ENCODE peak calls at places on chromosomes 2 and 18, in eight cellular contexts. U, I, V, A, H, T, J and X are unnamed samples.

GRCh38 chr2:176114930-176115625 is 1.5 kb upstream of the HOXD10 start:
- DNase-seq in J (no peak), I (no peak), U (no peak), V (no peak), H (no peak), T (no peak), A (no peak), X (no peak)

GRCh38 chr18:3869848-3870247 is 419.9 kb downstream of the TGIF1 start:
- DNase-seq in J (peak; percentile 74), I (no peak), U (no peak), V (no peak), T (no peak), H (no peak), A (peak; percentile 62), X (peak; percentile 72)

GRCh38 chr2:132448771-132449170 is 32.2 kb downstream of the GPR39 start:
- DNase-seq in T (no peak), H (no peak), U (no peak), J (peak; percentile 65), I (no peak), A (peak; percentile 33), V (no peak), X (peak; percentile 51)

GRCh38 chr18:77080283-77080682 is 52.3 kb downstream of the MBP start:
- DNase-seq in H (no peak), I (no peak), V (no peak), A (no peak), J (no peak), U (no peak), T (no peak), X (no peak)

GRCh38 chr2:119451336-119452050 is 19.8 kb downstream of the TMEM37 start:
- DNase-seq in V (no peak), T (no peak), I (no peak), A (no peak), U (no peak), J (no peak), H (no peak), X (no peak)

GRCh38 chr2:73779472-73780241 is at the start of gene DUSP11:
- DNase-seq in I (no peak), V (peak; percentile 96), T (peak; percentile 92), J (peak; percentile 97), A (peak; percentile 94), H (peak; percentile 94), U (peak; percentile 80), X (peak; percentile 96)

GRCh38 chr18:12518326-12518725 is 110.6 kb downstream of the PRELID3A start:
- DNase-seq in V (no peak), I (no peak), H (no peak), T (no peak), J (peak; percentile 21), A (no peak), U (no peak), X (peak; percentile 44)

GRCh38 chr2:206665251-206665650 is 23.0 kb downstream of the FAM237A start:
- DNase-seq in J (no peak), U (no peak), H (no peak), T (no peak), A (no peak), I (no peak), V (no peak), X (no peak)

GRCh38 chr2:121071058-121071504 is 213.9 kb downstream of the TFCP2L1 start:
- DNase-seq in V (peak; percentile 76), U (no peak), H (peak; percentile 53), I (no peak), J (peak; percentile 89), A (peak; percentile 17), T (peak; percentile 68), X (peak; percentile 39)

GRCh38 chr2:97011977-97012569 is 25.7 kb upstream of the FAM178B start:
- DNase-seq in T (peak; percentile 28), J (peak; percentile 80), I (no peak), A (peak; percentile 74), V (no peak), H (no peak), U (peak; percentile 32), X (peak; percentile 74)

GRCh38 chr2:33437297-33437696 is 39.2 kb upstream of the RASGRP3 start:
- DNase-seq in T (no peak), H (no peak), V (no peak), I (no peak), J (peak; percentile 83), U (peak; percentile 18), A (no peak), X (no peak)

GRCh38 chr2:220966636-220967035 is 605.5 kb downstream of the EPHA4 start:
- DNase-seq in T (no peak), U (peak; percentile 89), H (no peak), J (peak; percentile 68), A (peak; percentile 77), I (no peak), V (no peak), X (peak; percentile 73)

GRCh38 chr2:235165631-235166030 is 213.8 kb downstream of the SH3BP4 start:
- DNase-seq in V (no peak), U (no peak), J (no peak), T (no peak), H (no peak), I (no peak), A (peak; percentile 55), X (peak; percentile 10)

GRCh38 chr2:175363719-175364118 is 182.2 kb upstream of the ATP5MC3 start:
- DNase-seq in T (no peak), U (no peak), I (no peak), J (no peak), H (no peak), A (no peak), V (no peak), X (no peak)

GRCh38 chr18:22486667-22487066 is 69.0 kb upstream of the CTAGE1 start:
- DNase-seq in I (no peak), T (no peak), A (no peak), V (no peak), J (no peak), U (no peak), H (no peak), X (no peak)

GRCh38 chr2:3571284-3571683 is 3.8 kb upstream of the RPS7 start:
- DNase-seq in H (no peak), A (no peak), V (no peak), T (no peak), I (no peak), U (no peak), J (peak; percentile 20), X (peak; percentile 29)

GRCh38 chr2:56009758-56010534 is 86.4 kb upstream of the EFEMP1 start:
- DNase-seq in V (no peak), I (no peak), J (peak; percentile 84), A (peak; percentile 65), H (no peak), T (peak; percentile 22), U (no peak), X (peak; percentile 59)

GRCh38 chr2:227785293-227785692 is 28.3 kb upstream of the CCL20 start:
- DNase-seq in J (no peak), U (no peak), A (peak; percentile 70), V (no peak), I (no peak), H (no peak), T (no peak), X (peak; percentile 62)

GRCh38 chr2:171124512-171124911 is 36.2 kb downstream of the TLK1 start:
- DNase-seq in H (no peak), U (no peak), J (no peak), I (no peak), T (no peak), V (no peak), A (no peak), X (no peak)

GRCh38 chr2:186256540-186256939 is 229.5 kb upstream of the ZC3H15 start:
- DNase-seq in V (no peak), T (peak; percentile 18), H (no peak), U (peak; percentile 10), A (peak; percentile 46), I (no peak), J (peak; percentile 80), X (peak; percentile 51)

GRCh38 chr2:219679571-219679970 is 52.1 kb downstream of the SLC4A3 start:
- DNase-seq in H (no peak), J (no peak), I (no peak), U (no peak), A (no peak), T (no peak), V (no peak), X (no peak)

GRCh38 chr2:54329482-54330225 is 73.6 kb upstream of the TSPYL6 start:
- DNase-seq in J (no peak), T (no peak), H (no peak), U (no peak), A (peak; percentile 71), V (no peak), I (no peak), X (peak; percentile 40)

GRCh38 chr2:152228215-152228614 is 52.7 kb upstream of the STAM2 start:
- DNase-seq in J (peak; percentile 74), V (no peak), A (no peak), U (no peak), T (no peak), I (no peak), H (no peak), X (no peak)

GRCh38 chr18:64991102-64991501 is 759.7 kb upstream of the CDH7 start:
- DNase-seq in J (no peak), A (peak; percentile 4), U (no peak), H (no peak), V (no peak), T (no peak), I (no peak), X (no peak)

GRCh38 chr2:120765911-120766757 is 30.5 kb downstream of the GLI2 start:
- DNase-seq in U (no peak), H (no peak), T (no peak), V (peak; percentile 92), A (no peak), J (peak; percentile 85), I (no peak), X (no peak)

GRCh38 chr18:51044928-51045587 is 15.0 kb downstream of the SMAD4 start:
- DNase-seq in T (no peak), V (no peak), J (peak; percentile 36), A (no peak), H (no peak), I (no peak), U (no peak), X (no peak)

GRCh38 chr2:231926761-231927565 is 767 bp upstream of the NPPC start:
- DNase-seq in I (no peak), U (no peak), V (peak; percentile 31), H (no peak), J (no peak), A (peak; percentile 26), T (peak; percentile 55), X (peak; percentile 54)

GRCh38 chr18:65983750-65984149 is 232.9 kb downstream of the CDH7 start:
- DNase-seq in T (no peak), I (no peak), U (no peak), A (peak; percentile 43), J (no peak), V (no peak), H (no peak), X (peak; percentile 24)

GRCh38 chr2:49616800-49617199 is 462.5 kb upstream of the FSHR start:
- DNase-seq in H (no peak), I (no peak), V (no peak), T (peak; percentile 11), A (peak; percentile 39), J (no peak), U (no peak), X (peak; percentile 38)

GRCh38 chr2:70716951-70717350 is 51.0 kb downstream of the ADD2 start:
- DNase-seq in A (no peak), V (no peak), J (no peak), H (no peak), T (no peak), I (no peak), U (no peak), X (no peak)

GRCh38 chr2:233852056-233852455 is 2.3 kb downstream of the HJURP start:
- DNase-seq in U (no peak), A (no peak), T (no peak), I (no peak), V (no peak), J (no peak), H (no peak), X (no peak)

GRCh38 chr2:96116879-96117533 is 635 bp upstream of the ADRA2B start:
- DNase-seq in V (peak; percentile 35), J (peak; percentile 78), I (no peak), H (peak; percentile 43), T (peak; percentile 94), U (no peak), A (no peak), X (peak; percentile 47)

GRCh38 chr2:160715428-160715827 is 221.8 kb upstream of the RBMS1 start:
- DNase-seq in J (peak; percentile 29), I (no peak), H (no peak), A (no peak), U (no peak), T (no peak), V (no peak), X (no peak)

GRCh38 chr18:45837283-45838070 is 12.0 kb downstream of the SIGLEC15 start:
- DNase-seq in A (peak; percentile 44), I (no peak), U (no peak), T (peak; percentile 49), H (peak; percentile 42), J (peak; percentile 35), V (no peak), X (peak; percentile 67)